ENCODE peak calls at places on chromosome 16, in five cellular contexts. C is ovary, F is NB4, Y is stomach, X is A549. E is an unnamed sample.

GRCh38 chr16:68447721-68448359 is 468 bp downstream of the SMPD3 start:
- DNase-seq in F (no peak), Y (no peak), X (no peak), C (no peak), E (no peak)

GRCh38 chr16:8866118-8866883 is 2.5 kb downstream of the CARHSP1 start:
- DNase-seq in X (no peak), F (no peak), C (peak), Y (peak), E (no peak)

GRCh38 chr16:12535535-12536411 is 267.9 kb downstream of the CPPED1 start:
- DNase-seq in F (peak), C (no peak), X (no peak), Y (no peak), E (no peak)

GRCh38 chr16:918068-918467 is 52.7 kb downstream of the LMF1 start:
- DNase-seq in C (no peak), X (no peak), Y (no peak), F (no peak), E (no peak)

GRCh38 chr16:50165473-50165872 is 12.4 kb downstream of the TENT4B start:
- DNase-seq in Y (no peak), F (no peak), X (no peak), C (no peak), E (no peak)

GRCh38 chr16:51553314-51553713 is 402.2 kb upstream of the SALL1 start:
- DNase-seq in X (no peak), Y (no peak), F (no peak), C (no peak), E (no peak)

GRCh38 chr16:20763461-20764232 is at the start of gene ACSM3:
- DNase-seq in C (peak), Y (peak), X (peak), F (peak), E (no peak)

GRCh38 chr16:68994324-68994723 is 111.1 kb upstream of the HAS3 start:
- DNase-seq in C (no peak), Y (no peak), F (no peak), X (no peak), E (no peak)

GRCh38 chr16:88920618-88921602 is 54.5 kb upstream of the PABPN1L start:
- DNase-seq in X (no peak), Y (peak), C (peak), F (peak), E (no peak)
- TF ChIP-seq POLR2A in X (no peak), Y (no peak), C (no peak), F (no peak), E (no peak)

DNA sequence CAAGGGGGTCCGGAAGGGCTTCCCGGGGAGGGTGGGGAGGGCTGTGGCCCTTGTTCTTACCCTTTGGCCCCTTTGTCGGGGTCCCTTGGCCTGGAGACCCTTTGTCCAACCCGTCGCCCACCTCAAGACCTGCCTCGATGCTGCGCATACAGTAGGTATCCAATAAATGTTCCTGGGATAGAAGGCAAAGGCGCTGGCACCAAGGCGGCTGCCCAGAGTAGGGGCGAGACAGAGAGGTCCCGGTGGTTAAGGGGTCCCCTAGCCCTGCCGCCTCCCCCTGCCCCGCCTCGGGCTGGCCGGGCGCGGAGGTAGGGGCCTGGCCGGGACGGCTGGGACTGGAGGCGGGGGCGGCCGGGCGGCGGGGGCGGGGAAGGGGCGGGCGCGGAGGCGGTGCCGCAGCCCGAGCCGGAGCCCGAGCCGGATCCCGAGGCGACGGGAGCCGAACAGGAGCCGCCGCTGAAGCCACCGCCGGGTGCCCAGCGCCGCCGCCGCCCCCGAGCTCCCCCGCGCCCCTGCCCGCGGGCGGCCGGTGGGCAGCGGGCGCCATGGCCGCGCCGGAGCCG is at the start of gene NHERF2:
- DNase-seq in Y (peak), X (no peak), F (peak), C (no peak), E (no peak)
- TF ChIP-seq POLR2A in Y (no peak), X (no peak), F (no peak), C (no peak), E (no peak)

DNA sequence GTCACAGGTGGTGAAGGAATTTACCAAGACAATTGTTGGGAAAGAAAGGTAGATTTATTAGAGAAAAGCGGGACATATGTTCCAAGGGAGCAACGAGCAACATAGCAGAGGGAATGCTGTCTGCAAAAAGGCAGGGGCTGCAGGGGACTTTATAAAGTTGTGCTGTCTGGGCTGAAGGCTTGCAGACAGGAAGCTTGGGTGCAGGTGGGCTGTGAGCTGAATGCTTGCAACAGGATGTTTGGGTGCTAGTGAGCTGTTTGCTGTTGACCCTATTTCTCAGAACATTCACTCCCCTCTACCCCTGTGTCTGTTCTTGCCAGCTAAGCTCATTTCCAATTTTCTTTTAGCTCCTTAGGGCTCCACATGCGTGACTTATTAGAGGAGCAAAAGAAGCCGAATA is 21.5 kb upstream of the NUP93 start:
- DNase-seq in C (no peak), X (no peak), F (peak), Y (no peak), E (no peak)
- TF ChIP-seq POLR2A in C (no peak), X (no peak), F (no peak), Y (no peak), E (no peak)

GRCh38 chr16:53054670-53055485 is at the start of gene CHD9:
- DNase-seq in F (peak), C (peak), Y (peak), X (peak), E (no peak)
- TF ChIP-seq POLR2A in F (peak), C (peak), Y (no peak), X (peak), E (peak)

DNA sequence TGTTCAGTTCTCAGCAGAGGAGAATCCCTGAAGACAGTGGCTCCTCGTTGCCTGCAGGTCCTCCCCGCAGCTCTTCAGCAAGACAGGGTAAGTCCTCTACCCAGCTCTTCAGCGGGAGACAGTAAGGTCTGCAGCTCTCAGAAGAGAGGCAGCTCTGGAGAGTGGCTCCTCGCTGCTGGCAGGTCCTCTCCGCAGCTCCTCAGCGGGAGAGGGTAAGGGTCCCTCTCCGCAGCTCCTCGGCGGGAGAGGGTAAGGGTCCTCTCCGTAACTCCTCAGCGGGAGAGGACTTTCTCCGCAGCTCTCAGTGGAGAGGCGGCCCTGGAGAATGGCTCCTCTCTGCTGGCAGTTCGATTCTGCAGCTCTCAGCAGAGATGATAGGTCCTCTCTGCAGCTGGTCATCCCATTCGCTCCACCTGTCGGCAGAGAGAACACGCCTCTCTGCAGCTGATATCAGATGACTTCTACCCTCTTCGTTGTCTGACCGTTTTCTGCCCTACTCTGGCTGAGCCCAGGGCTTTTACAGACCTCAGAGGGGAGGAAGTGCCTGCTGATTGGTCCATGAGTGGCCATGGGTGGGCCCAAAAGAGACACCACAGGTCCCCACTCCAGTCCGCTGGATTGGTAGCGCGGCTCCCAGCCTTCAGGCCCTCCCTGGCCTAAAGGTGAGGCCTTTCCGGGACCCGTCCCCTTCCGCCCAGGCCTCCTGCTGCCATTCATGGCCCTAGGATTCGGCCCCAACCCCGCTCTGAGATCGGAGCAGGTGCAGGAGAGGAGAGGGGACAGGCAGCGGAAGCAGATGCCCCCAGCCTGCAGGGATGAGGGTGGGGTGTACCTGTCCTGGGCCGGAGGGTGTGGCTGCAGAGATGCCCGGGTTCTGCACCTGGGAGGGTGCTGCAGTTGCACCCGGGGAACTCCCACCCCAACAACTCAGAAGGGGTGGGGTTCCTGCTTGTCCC is 11.9 kb upstream of the SHCBP1 start:
- DNase-seq in F (no peak), X (no peak), Y (no peak), C (no peak), E (no peak)
- TF ChIP-seq POLR2A in F (no peak), X (no peak), Y (no peak), C (no peak), E (no peak)

GRCh38 chr16:81823111-81823510 is 44.0 kb downstream of the PLCG2 start:
- DNase-seq in C (no peak), F (peak), X (no peak), Y (peak), E (no peak)
- TF ChIP-seq POLR2A in C (no peak), F (peak), X (no peak), Y (no peak), E (peak)

DNA sequence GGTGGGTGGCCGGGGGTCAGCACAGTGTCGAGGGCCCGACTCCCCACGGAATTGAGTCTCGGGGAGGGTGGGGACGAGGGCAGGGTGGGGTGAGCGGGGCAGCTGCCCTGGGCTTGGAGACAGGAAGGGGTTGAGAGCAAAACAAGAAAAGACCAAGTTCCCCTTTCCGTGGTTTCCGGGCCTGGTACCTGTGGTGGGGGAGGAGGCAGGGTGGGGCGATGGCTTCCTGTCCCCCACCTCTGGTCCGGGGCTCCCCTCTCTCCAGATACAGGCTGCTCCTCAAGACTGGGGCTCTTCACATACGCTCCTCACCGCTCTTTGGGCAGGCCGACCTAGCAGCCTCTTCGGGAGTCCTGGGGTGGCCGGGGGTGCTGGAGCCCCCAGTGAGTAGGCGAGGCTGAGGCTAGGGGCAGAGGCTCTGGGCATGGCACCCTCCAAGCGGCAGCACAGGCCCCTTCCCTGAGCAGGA is 593 bp downstream of the CORO1A start:
- DNase-seq in Y (peak), X (no peak), F (peak), C (no peak), E (no peak)
- TF ChIP-seq POLR2A in Y (no peak), X (no peak), F (peak), C (no peak), E (no peak)

GRCh38 chr16:84540194-84540593 is 35.7 kb upstream of the MEAK7 start:
- DNase-seq in Y (no peak), X (no peak), F (no peak), C (no peak), E (no peak)

GRCh38 chr16:84545114-84545737 is 40.8 kb upstream of the MEAK7 start:
- DNase-seq in C (no peak), Y (no peak), X (no peak), F (no peak), E (no peak)

GRCh38 chr16:84543253-84543652 is 38.8 kb upstream of the MEAK7 start:
- DNase-seq in C (no peak), Y (no peak), X (no peak), F (no peak), E (no peak)

GRCh38 chr16:84543931-84544776 is 39.7 kb upstream of the MEAK7 start:
- DNase-seq in C (no peak), Y (no peak), F (no peak), X (no peak), E (no peak)

DNA sequence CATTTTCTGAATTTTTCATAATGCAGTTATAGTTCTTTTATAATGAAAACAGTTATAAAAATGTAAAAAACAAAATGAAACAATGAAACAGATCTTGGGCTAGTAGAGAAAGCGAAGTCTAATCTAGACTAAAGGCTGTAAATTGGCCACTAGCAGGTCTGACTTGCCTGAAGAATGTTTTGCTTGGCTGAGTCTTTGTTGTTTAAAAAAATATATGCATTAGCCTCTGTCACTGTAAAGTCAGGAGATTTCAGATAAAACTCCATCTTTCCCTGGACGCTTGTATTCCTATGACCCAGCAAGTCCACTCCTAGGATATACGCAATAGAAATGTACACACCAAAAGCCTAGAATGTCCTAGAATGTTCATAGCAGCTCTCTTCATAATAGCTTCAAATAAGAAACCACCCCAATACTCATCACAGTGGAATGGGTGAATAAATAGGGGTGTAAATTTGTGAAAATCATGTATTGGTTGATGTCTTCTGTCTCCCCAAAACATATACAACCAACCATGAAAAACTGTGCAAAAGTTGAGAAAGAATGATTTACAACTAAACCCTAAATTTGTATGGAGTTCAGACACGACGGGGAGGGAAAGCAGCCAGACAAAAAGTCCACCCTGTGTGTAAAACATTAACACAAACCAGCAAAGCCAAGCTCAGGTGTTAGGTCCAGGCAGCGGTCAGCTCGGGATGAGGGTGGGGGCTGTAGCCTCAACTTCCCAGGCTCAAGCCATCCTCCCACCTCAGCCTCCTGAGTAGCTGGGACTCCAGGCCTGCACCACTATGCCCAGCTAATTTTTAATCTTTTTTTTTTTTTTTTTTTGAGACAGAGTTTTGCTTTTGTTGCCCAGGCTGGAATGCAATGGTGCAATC is 37.8 kb upstream of the MEAK7 start:
- DNase-seq in C (no peak), Y (no peak), X (no peak), F (no peak), E (no peak)
- TF ChIP-seq POLR2A in C (no peak), Y (no peak), X (no peak), F (no peak), E (no peak)

GRCh38 chr16:22313876-22314470 is 16.8 kb downstream of the POLR3E start:
- DNase-seq in C (peak), F (no peak), X (no peak), Y (peak), E (no peak)

GRCh38 chr16:22313141-22313781 is 16.1 kb downstream of the POLR3E start:
- DNase-seq in X (no peak), F (no peak), C (peak), Y (peak), E (no peak)

GRCh38 chr16:22316411-22316811 is 19.2 kb downstream of the POLR3E start:
- DNase-seq in X (no peak), Y (no peak), F (no peak), C (peak), E (no peak)

GRCh38 chr16:22315979-22316378 is 18.8 kb downstream of the POLR3E start:
- DNase-seq in F (no peak), C (no peak), X (no peak), Y (no peak), E (no peak)

DNA sequence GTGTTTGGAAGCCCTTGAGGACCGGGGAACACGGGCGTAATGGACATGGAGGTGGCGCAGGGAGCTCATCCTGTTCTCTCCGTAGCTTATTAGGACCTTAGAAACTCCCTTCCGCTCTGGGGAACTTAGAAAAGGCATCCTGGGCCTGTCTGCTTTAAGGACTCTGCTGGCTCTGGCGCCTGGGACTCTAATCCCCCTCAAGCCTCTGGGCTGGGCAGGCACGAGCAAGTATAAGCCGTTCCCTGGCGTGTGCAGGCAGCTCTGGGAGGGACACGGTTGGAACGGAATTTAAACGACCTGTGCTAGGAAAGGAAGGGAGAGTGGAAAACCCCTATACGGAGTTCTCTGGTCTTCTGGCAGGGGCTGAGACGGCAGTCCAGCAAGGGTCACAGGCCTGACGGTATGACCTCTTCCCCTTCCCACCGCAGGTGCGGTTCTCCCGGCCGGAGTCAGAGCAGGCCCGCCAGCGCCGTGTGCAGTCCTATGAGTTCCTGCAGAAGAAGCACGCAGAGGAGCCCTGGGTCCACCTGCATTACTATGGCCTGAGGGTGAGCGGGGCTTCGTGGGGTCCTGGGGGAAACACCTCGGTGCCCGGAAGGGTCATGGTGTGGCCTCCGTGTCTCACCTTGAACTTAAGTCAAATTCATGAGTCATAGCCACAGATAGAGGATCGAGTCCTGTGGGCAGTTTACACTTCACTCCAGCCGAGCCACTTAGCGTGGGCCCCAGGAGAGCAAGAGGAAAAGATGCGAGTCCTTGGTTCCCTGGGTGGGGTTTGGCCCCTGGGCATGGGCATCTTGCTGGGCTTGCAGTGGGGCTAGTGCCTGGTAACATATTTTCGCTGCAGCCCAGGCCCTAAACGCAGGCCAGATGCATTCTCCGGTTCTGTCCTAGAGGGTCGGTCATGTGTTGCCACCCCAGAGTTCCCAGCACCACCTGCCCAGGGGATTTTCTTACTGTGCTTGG is 17.7 kb downstream of the POLR3E start:
- DNase-seq in Y (peak), F (no peak), X (no peak), C (no peak), E (no peak)
- TF ChIP-seq POLR2A in Y (no peak), F (no peak), X (no peak), C (no peak), E (no peak)

GRCh38 chr16:87957296-87958069 is 6.2 kb downstream of the BANP start:
- DNase-seq in C (no peak), X (no peak), F (no peak), Y (no peak), E (no peak)

GRCh38 chr16:87960851-87961250 is 9.6 kb downstream of the BANP start:
- DNase-seq in C (no peak), Y (no peak), X (no peak), F (no peak), E (no peak)

GRCh38 chr16:87958632-87959031 is 7.4 kb downstream of the BANP start:
- DNase-seq in C (no peak), Y (no peak), X (no peak), F (no peak), E (no peak)

GRCh38 chr16:87956771-87957279 is 5.6 kb downstream of the BANP start:
- DNase-seq in Y (no peak), F (peak), X (peak), C (no peak), E (no peak)

DNA sequence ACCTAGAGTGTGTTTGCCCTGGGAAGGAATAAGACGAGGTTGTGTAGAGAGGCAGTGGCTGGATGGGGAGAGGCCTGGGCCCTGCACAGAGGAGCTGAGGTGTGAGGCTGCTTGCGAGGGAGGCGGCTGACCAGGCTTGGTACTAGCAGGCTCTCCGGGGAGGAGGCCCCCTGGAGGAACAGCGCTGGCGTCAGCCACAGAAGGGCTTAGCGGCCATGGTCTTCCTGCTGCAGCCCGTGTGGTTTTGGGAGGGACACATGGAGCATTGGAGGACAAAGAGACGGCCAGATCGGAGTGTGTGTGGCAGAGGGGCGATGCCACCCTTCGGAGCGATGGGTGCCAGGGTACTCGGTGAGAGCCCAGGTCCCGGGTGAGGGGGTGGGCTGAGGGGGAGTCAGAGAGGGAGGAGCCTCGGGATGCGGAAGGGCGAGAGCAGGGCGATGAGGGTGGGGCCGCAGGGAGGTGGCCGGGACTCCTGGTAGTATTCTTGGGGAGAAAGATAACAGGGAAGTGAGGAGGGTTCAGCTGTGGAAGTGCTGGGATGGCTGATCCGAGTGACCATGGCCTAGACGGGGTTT is 8.2 kb downstream of the BANP start:
- DNase-seq in F (peak), C (no peak), X (no peak), Y (no peak), E (no peak)
- TF ChIP-seq POLR2A in F (no peak), C (no peak), X (no peak), Y (no peak), E (no peak)

E was measured in esophagus squamous epithelium.